ENCODE peak calls at places on chromosomes 1 and 21, in six cellular contexts. P is A549, Y is IMR-90, E is adrenal gland, S is ovary, A is GM12891. Q is an unnamed sample.

GRCh38 chr1:112981461-112982233 is 25.7 kb upstream of the SLC16A1 start:
- DNase-seq in P (no peak), Y (no peak), E (no peak), S (no peak), A (no peak), Q (no peak)

GRCh38 chr1:33372677-33373076 is 51.8 kb upstream of the A3GALT2 start:
- DNase-seq in P (no peak), Y (no peak), E (no peak), S (no peak), A (no peak), Q (no peak)

GRCh38 chr21:14403681-14404318 is 20.9 kb upstream of the HSPA13 start:
- DNase-seq in P (peak), Y (peak), E (no peak), S (no peak), A (no peak), Q (peak)

GRCh38 chr1:87968259-87968955 is 639.7 kb downstream of the LMO4 start:
- DNase-seq in P (no peak), Y (peak), E (peak), S (no peak), A (no peak), Q (peak)

GRCh38 chr1:221913351-221913750 is 171.5 kb upstream of the DUSP10 start:
- DNase-seq in P (no peak), Y (peak), E (no peak), S (no peak), A (no peak), Q (no peak)

GRCh38 chr1:100252901-100253300 is 3.3 kb upstream of the DBT start:
- DNase-seq in P (no peak), Y (no peak), E (no peak), S (no peak), A (no peak), Q (no peak)

GRCh38 chr1:30901798-30902652 is 6.5 kb downstream of the SDC3 start:
- DNase-seq in P (no peak), Y (no peak), E (no peak), S (peak), A (no peak), Q (no peak)

GRCh38 chr1:12370241-12370980 is 140.6 kb downstream of the VPS13D start:
- DNase-seq in P (no peak), Y (no peak), E (no peak), S (no peak), A (no peak), Q (no peak)

GRCh38 chr1:112722601-112723510 is 7.7 kb upstream of the PPM1J start:
- DNase-seq in P (no peak), Y (peak), E (no peak), S (peak), A (no peak), Q (no peak)

GRCh38 chr1:144101397-144102050 is 129.7 kb upstream of the FAM72C start:
- DNase-seq in P (peak), Y (no peak), E (peak), S (peak), A (peak), Q (peak)

GRCh38 chr1:147109041-147109440 is 63.2 kb downstream of the PRKAB2 start:
- DNase-seq in P (no peak), Y (no peak), E (no peak), S (no peak), A (no peak), Q (no peak)

GRCh38 chr1:32684167-32684811 is 18.3 kb downstream of the SYNC start:
- DNase-seq in P (no peak), Y (peak), E (peak), S (peak), A (no peak), Q (peak)

GRCh38 chr1:40978886-40979240 is 633 bp upstream of the CTPS1 start:
- DNase-seq in P (no peak), Y (no peak), E (no peak), S (no peak), A (no peak), Q (no peak)

GRCh38 chr1:117841117-117841650 is 88.2 kb downstream of the GDAP2 start:
- DNase-seq in P (no peak), Y (no peak), E (no peak), S (no peak), A (no peak), Q (no peak)

GRCh38 chr1:2607681-2608041 is 21.1 kb downstream of the PRXL2B start:
- DNase-seq in P (no peak), Y (no peak), E (peak), S (no peak), A (no peak), Q (no peak)

GRCh38 chr21:21003701-21004100 is 5.5 kb downstream of the NCAM2 start:
- DNase-seq in P (peak), Y (peak), E (no peak), S (no peak), A (no peak), Q (peak)

GRCh38 chr1:229641306-229641705 is 15.3 kb downstream of the URB2 start:
- DNase-seq in P (no peak), Y (no peak), E (no peak), S (no peak), A (no peak), Q (no peak)

GRCh38 chr1:235867903-235868469 is 1.3 kb upstream of the LYST start:
- DNase-seq in P (no peak), Y (no peak), E (no peak), S (no peak), A (no peak), Q (no peak)

GRCh38 chr1:10665930-10666850 is 130.3 kb downstream of the CASZ1 start:
- DNase-seq in P (no peak), Y (no peak), E (peak), S (no peak), A (no peak), Q (no peak)

GRCh38 chr1:58626293-58626692 is 49.2 kb upstream of the TACSTD2 start:
- DNase-seq in P (no peak), Y (no peak), E (no peak), S (no peak), A (no peak), Q (no peak)

GRCh38 chr1:156465747-156466365 is 34.7 kb downstream of the MEF2D start:
- DNase-seq in P (peak), Y (no peak), E (no peak), S (no peak), A (no peak), Q (peak)

GRCh38 chr1:179930867-179931266 is 23.7 kb upstream of the CEP350 start:
- DNase-seq in P (peak), Y (peak), E (no peak), S (no peak), A (no peak), Q (no peak)

GRCh38 chr1:90964444-90965035 is 57.3 kb downstream of the ZNF644 start:
- DNase-seq in P (no peak), Y (peak), E (no peak), S (no peak), A (no peak), Q (peak)

GRCh38 chr1:94590203-94591137 is 48.9 kb upstream of the F3 start:
- DNase-seq in P (no peak), Y (peak), E (peak), S (no peak), A (no peak), Q (no peak)

GRCh38 chr1:228317411-228317828 is 89.2 kb downstream of the TRIM11 start:
- DNase-seq in P (no peak), Y (no peak), E (peak), S (peak), A (no peak), Q (no peak)

GRCh38 chr1:62621907-62622306 is 24.6 kb downstream of the ANGPTL3 start:
- DNase-seq in P (peak), Y (peak), E (peak), S (no peak), A (peak), Q (peak)

GRCh38 chr1:240743696-240744095 is 131.7 kb upstream of the GREM2 start:
- DNase-seq in P (no peak), Y (no peak), E (no peak), S (no peak), A (no peak), Q (no peak)

GRCh38 chr1:31723828-31724359 is 20.1 kb upstream of the COL16A1 start:
- DNase-seq in P (no peak), Y (peak), E (peak), S (peak), A (no peak), Q (peak)

GRCh38 chr1:44390277-44390676 is 14.8 kb upstream of the RNF220 start:
- DNase-seq in P (peak), Y (peak), E (no peak), S (no peak), A (no peak), Q (no peak)

GRCh38 chr1:95249929-95250328 is 15.9 kb downstream of the RWDD3 start:
- DNase-seq in P (no peak), Y (no peak), E (no peak), S (no peak), A (no peak), Q (no peak)

GRCh38 chr1:187374130-187374529 is 545.4 kb downstream of the PLA2G4A start:
- DNase-seq in P (no peak), Y (no peak), E (no peak), S (no peak), A (no peak), Q (no peak)

GRCh38 chr1:181255270-181255929 is 166.9 kb downstream of the IER5 start:
- DNase-seq in P (peak), Y (peak), E (peak), S (no peak), A (no peak), Q (peak)

GRCh38 chr1:167056529-167057296 is 33.5 kb downstream of the GPA33 start:
- DNase-seq in P (peak), Y (no peak), E (no peak), S (no peak), A (no peak), Q (no peak)

GRCh38 chr1:206886831-206887230 is 10.4 kb upstream of the IL24 start:
- DNase-seq in P (no peak), Y (no peak), E (no peak), S (no peak), A (no peak), Q (no peak)

GRCh38 chr1:205748398-205749093 is 1.4 kb downstream of the NUCKS1 start:
- DNase-seq in P (peak), Y (peak), E (peak), S (no peak), A (no peak), Q (no peak)
- TF ChIP-seq POLR2A in P (no peak), Y (peak), E (no peak), S (no peak), A (peak), Q (no peak)

DNA sequence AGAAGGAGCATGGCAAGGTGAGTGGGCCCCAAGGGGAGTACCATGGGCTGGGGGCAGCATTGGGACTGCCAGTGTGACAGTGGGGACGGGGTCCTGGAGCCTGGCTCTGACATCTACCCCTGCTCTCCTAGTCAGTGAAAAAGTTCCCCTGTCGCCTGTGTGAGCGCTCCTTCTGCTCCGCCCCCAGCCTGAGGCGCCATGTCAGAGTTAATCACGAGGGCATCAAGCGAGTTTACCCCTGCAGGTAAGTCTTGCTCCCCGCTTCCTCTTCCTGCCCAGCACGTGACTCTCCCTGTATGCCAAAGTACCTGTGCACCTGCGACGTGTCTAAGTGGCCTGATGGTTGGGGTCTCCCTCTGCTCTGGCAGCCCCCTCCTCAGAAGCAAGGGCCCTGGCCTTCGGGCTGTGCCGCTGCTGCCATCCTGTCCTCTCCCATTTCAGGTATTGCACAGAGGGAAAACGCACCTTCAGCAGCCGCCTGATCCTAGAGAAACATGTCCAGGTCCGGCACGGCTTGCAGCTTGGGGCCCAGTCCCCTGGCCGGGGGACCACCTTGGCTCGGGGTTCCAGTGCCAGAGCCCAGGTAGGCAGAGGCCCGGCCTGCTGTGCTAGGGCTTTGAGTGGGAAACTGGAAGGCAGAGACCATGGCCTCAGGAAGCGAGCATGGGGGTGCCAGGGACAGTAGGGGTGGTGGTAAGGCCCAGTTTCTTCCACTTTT is 8.1 kb downstream of the ZNF687 start:
- DNase-seq in P (no peak), Y (no peak), E (no peak), S (no peak), A (no peak), Q (no peak)
- TF ChIP-seq POLR2A in P (no peak), Y (no peak), E (no peak), S (no peak), A (peak), Q (peak)

GRCh38 chr1:146001734-146002133 is 5.4 kb upstream of the TXNIP start:
- DNase-seq in P (no peak), Y (no peak), E (no peak), S (no peak), A (no peak), Q (no peak)

GRCh38 chr1:146012703-146013565 is 8.6 kb downstream of the HJV start:
- DNase-seq in P (peak), Y (peak), E (peak), S (peak), A (no peak), Q (peak)

GRCh38 chr1:146007785-146008133 is 11.4 kb upstream of the TXNIP start:
- DNase-seq in P (no peak), Y (no peak), E (no peak), S (no peak), A (no peak), Q (no peak)

GRCh38 chr1:146010126-146010738 is 11.3 kb downstream of the HJV start:
- DNase-seq in P (no peak), Y (no peak), E (no peak), S (peak), A (no peak), Q (peak)

DNA sequence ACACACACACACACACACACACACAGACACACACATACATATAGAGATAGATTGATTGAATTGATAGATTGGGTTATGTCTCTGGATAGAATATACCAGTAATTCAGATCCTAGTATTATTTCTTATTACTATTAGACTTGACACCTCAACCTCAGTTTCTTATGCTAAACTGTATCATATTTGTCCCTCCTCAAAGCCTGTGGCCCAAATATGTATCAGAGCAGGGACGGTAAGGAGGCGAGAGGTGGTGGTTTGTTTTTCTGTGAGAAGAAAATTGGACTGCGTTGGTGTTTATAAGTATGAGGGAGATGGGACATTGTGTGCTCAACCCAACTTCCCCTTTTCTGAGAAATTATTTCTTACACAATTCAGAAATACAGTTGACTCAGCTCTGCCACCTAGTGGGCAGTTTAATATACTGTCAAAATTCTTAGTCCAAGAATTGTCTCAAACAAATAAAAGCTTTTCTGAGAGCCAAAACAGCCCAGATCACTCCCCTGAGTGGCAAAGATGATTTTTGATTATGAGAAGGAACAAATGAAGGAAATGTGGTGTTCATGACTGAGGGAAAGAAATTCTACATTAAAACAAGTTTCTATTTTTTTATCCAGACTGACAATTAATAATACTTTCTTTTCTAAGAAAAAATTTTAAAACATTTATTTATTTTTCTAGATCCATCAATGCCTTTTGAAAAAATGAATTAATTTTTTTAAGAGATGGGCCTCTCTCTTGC is 10.8 kb upstream of the TXNIP start:
- DNase-seq in P (peak), Y (peak), E (peak), S (peak), A (peak), Q (peak)
- TF ChIP-seq POLR2A in P (no peak), Y (no peak), E (peak), S (peak), A (no peak), Q (no peak)

GRCh38 chr1:225427249-225428065 is at the start of gene LBR:
- DNase-seq in P (no peak), Y (peak), E (no peak), S (peak), A (peak), Q (no peak)

GRCh38 chr1:225430301-225430700 is 2.5 kb upstream of the LBR start:
- DNase-seq in P (no peak), Y (no peak), E (no peak), S (no peak), A (no peak), Q (peak)

GRCh38 chr1:225428879-225429455 is 1.1 kb upstream of the LBR start:
- DNase-seq in P (no peak), Y (no peak), E (no peak), S (no peak), A (no peak), Q (no peak)

GRCh38 chr1:225426395-225427248 is 1.2 kb downstream of the LBR start:
- DNase-seq in P (peak), Y (peak), E (no peak), S (no peak), A (no peak), Q (peak)

DNA sequence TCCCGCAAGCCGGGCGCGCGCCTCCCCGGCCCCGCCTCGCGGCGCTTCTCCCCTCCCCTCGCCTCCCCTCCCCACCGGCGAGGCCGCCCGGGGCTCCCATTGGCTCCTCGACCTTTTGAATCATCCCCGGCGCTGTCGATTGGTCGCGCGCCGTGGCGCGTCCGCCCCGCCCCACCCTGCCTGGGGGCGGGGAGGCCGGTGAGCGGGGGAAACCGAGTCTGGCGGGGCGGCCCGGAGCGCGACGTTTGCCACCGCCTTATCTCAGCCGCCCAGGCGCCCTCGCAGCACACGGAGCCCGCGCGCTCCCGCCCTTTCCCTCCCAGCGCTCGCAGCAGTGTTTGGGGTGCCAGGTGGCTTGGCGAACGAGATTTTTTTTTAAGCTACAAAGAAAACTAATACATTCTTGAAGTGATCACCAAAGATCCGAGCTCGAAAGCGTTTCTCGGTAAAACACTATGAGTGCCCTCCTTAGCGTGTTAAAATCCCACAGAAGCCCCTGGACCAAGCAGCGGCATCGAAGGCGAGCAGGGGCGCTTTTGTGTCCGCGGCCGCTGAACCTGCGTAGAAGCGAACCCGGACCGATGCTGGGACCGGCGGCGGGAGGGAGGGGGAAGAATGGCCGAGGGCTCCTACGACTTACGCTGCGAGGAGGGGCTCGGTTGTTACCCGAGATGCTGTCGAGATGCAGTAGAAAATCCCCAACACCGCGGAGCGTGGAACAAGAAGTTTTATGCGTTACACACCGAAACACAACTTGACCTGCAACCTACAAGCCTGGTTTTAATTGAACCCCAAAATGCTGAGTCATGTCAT is 434 bp upstream of the LBR start:
- DNase-seq in P (peak), Y (peak), E (peak), S (peak), A (peak), Q (peak)
- TF ChIP-seq POLR2A in P (peak), Y (no peak), E (no peak), S (peak), A (peak), Q (peak)

Q was measured in endothelial cell of umbilical vein.